ENCODE peak calls at places on chromosomes 11 and 22, in ten cellular contexts. A is suprapubic skin, Q is Panc1, V is HCT116, J is GM12892, T is GM12891, N is transverse colon, S is sigmoid colon, C is GM23338, W is K562. X is an unnamed sample.

GRCh38 chr22:44158766-44159165 is 22.0 kb upstream of the PARVG start:
- DNase-seq in A (no peak), Q (no peak), V (no peak), J (no peak), T (no peak), N (no peak), S (no peak), C (no peak), W (no peak), X (no peak)

GRCh38 chr22:43390166-43390565 is 21.6 kb upstream of the MPPED1 start:
- DNase-seq in A (peak; percentile 3), Q (no peak), V (no peak), J (no peak), T (no peak), N (no peak), S (no peak), C (no peak), W (no peak), X (no peak)

GRCh38 chr22:39727541-39727940 is 157.0 kb downstream of the CACNA1I start:
- DNase-seq in A (no peak), Q (no peak), V (no peak), J (no peak), T (no peak), N (no peak), S (no peak), C (no peak), W (no peak), X (no peak)

GRCh38 chr11:65429069-65429681 is 6.6 kb downstream of the NEAT1 start:
- DNase-seq in A (peak; percentile 56), Q (no peak), V (no peak), J (no peak), T (no peak), N (peak; percentile 59), S (peak; percentile 69), C (peak; percentile 35), W (no peak), X (peak; percentile 49)

GRCh38 chr11:125429174-125429707 is 66.8 kb downstream of the FEZ1 start:
- DNase-seq in A (no peak), Q (no peak), V (peak; percentile 63), J (peak; percentile 60), T (peak; percentile 64), N (peak; percentile 22), S (no peak), C (peak; percentile 94), W (peak; percentile 70), X (peak; percentile 40)

GRCh38 chr11:6531267-6531752 is 34.2 kb downstream of the DNHD1 start:
- DNase-seq in A (no peak), Q (peak; percentile 80), V (peak; percentile 45), J (no peak), T (no peak), N (no peak), S (no peak), C (peak; percentile 68), W (peak; percentile 66), X (no peak)

GRCh38 chr11:40924915-40925314 is 534.5 kb downstream of the LRRC4C start:
- DNase-seq in A (no peak), Q (no peak), V (no peak), J (no peak), T (no peak), N (no peak), S (no peak), C (peak; percentile 12), W (no peak), X (no peak)

GRCh38 chr11:73866586-73866996 is 10.1 kb downstream of the COA4 start:
- DNase-seq in A (no peak), Q (peak; percentile 80), V (peak; percentile 12), J (no peak), T (no peak), N (peak; percentile 21), S (peak; percentile 89), C (no peak), W (no peak), X (no peak)

GRCh38 chr22:46779023-46779422 is 16.6 kb downstream of the TBC1D22A start:
- DNase-seq in A (no peak), Q (no peak), V (no peak), J (no peak), T (no peak), N (no peak), S (no peak), C (no peak), W (no peak), X (no peak)

GRCh38 chr11:7573558-7574296 is 59.9 kb downstream of the PPFIBP2 start:
- DNase-seq in A (no peak), Q (no peak), V (no peak), J (no peak), T (no peak), N (peak; percentile 72), S (no peak), C (peak; percentile 67), W (peak; percentile 11), X (no peak)

GRCh38 chr22:45468872-45469572 is 33.7 kb upstream of the FBLN1 start:
- DNase-seq in A (no peak), Q (no peak), V (no peak), J (no peak), T (no peak), N (no peak), S (no peak), C (no peak), W (no peak), X (no peak)

GRCh38 chr11:126317681-126318641 is 14.1 kb downstream of the DCPS start:
- DNase-seq in A (peak; percentile 88), Q (no peak), V (no peak), J (no peak), T (no peak), N (peak; percentile 53), S (peak; percentile 93), C (no peak), W (no peak), X (peak; percentile 49)

GRCh38 chr11:113663567-113663966 is 42.5 kb downstream of the TMPRSS5 start:
- DNase-seq in A (no peak), Q (no peak), V (no peak), J (no peak), T (no peak), N (no peak), S (no peak), C (no peak), W (peak; percentile 35), X (no peak)

GRCh38 chr22:50236731-50237409 is 8.0 kb downstream of the TUBGCP6 start:
- DNase-seq in A (no peak), Q (no peak), V (no peak), J (no peak), T (no peak), N (no peak), S (no peak), C (peak; percentile 61), W (no peak), X (no peak)

GRCh38 chr11:12005476-12005875 is 3.0 kb downstream of the DKK3 start:
- DNase-seq in A (no peak), Q (no peak), V (no peak), J (no peak), T (no peak), N (no peak), S (no peak), C (no peak), W (no peak), X (no peak)

GRCh38 chr11:3086671-3087150 is 29.5 kb upstream of the CARS1 start:
- DNase-seq in A (no peak), Q (no peak), V (no peak), J (no peak), T (no peak), N (no peak), S (no peak), C (no peak), W (no peak), X (no peak)

GRCh38 chr22:20420157-20420842 is 17.3 kb downstream of the SCARF2 start:
- DNase-seq in A (peak; percentile 57), Q (no peak), V (no peak), J (no peak), T (no peak), N (no peak), S (peak; percentile 56), C (no peak), W (no peak), X (no peak)

GRCh38 chr11:11946180-11946579 is 62.2 kb downstream of the DKK3 start:
- DNase-seq in A (no peak), Q (no peak), V (no peak), J (no peak), T (no peak), N (no peak), S (no peak), C (no peak), W (no peak), X (no peak)

GRCh38 chr11:1340111-1340510 is 30.7 kb upstream of the TOLLIP start:
- DNase-seq in A (no peak), Q (no peak), V (no peak), J (no peak), T (no peak), N (no peak), S (peak; percentile 55), C (no peak), W (no peak), X (no peak)

GRCh38 chr22:45688606-45689080 is 17.0 kb downstream of the ATXN10 start:
- DNase-seq in A (no peak), Q (no peak), V (peak; percentile 38), J (no peak), T (no peak), N (no peak), S (no peak), C (no peak), W (no peak), X (no peak)

GRCh38 chr11:69638941-69639681 is 1.8 kb upstream of the CCND1 start:
- DNase-seq in A (peak; percentile 96), Q (peak; percentile 82), V (peak; percentile 95), J (no peak), T (no peak), N (peak; percentile 94), S (peak; percentile 91), C (peak; percentile 99), W (peak; percentile 81), X (peak; percentile 91)
- TF ChIP-seq POLR2AphosphoS5 in A (no peak), Q (peak; percentile 89), V (peak; percentile 83), J (no peak), T (no peak), N (peak; percentile 63), S (peak; percentile 14), C (peak; percentile 63), W (no peak), X (no peak)

GRCh38 chr22:42158456-42159132 is 28.0 kb upstream of the CYP2D6 start:
- DNase-seq in A (no peak), Q (no peak), V (no peak), J (no peak), T (no peak), N (no peak), S (no peak), C (no peak), W (no peak), X (no peak)
- TF ChIP-seq POLR2AphosphoS5 in A (no peak), Q (no peak), V (no peak), J (no peak), T (no peak), N (no peak), S (no peak), C (no peak), W (no peak), X (no peak)

GRCh38 chr11:13276852-13277718 is 505 bp upstream of the BMAL1 start:
- DNase-seq in A (peak; percentile 98), Q (peak; percentile 64), V (peak; percentile 94), J (peak; percentile 96), T (peak; percentile 96), N (peak; percentile 98), S (peak; percentile 99), C (peak; percentile 96), W (peak; percentile 88), X (peak; percentile 98)
- TF ChIP-seq POLR2AphosphoS5 in A (no peak), Q (no peak), V (peak; percentile 63), J (no peak), T (no peak), N (peak; percentile 93), S (peak; percentile 82), C (peak; percentile 88), W (no peak), X (peak; percentile 77)

GRCh38 chr11:128530119-128531091 is 57.0 kb downstream of the ETS1 start:
- DNase-seq in A (peak; percentile 76), Q (no peak), V (no peak), J (no peak), T (no peak), N (peak; percentile 44), S (peak; percentile 89), C (no peak), W (no peak), X (no peak)
- TF ChIP-seq POLR2AphosphoS5 in A (peak; percentile 1), Q (no peak), V (no peak), J (no peak), T (no peak), N (peak; percentile 47), S (peak; percentile 43), C (no peak), W (no peak), X (no peak)